ENCODE peak calls at places on chromosomes 4 and X, in six cellular contexts. N, E, V, B, S and D are unnamed samples.

GRCh38 chr4:109816894-109817293 is 1.3 kb downstream of the GAR1 start:
- DNase-seq in N (no peak), E (no peak), V (no peak), B (no peak), S (no peak), D (no peak)

GRCh38 chrX:40962793-40963407 is 122.3 kb upstream of the USP9X start:
- DNase-seq in N (no peak), E (no peak), V (no peak), B (no peak), S (no peak), D (no peak)

GRCh38 chrX:68146054-68146453 is 287.2 kb downstream of the OPHN1 start:
- DNase-seq in N (no peak), E (no peak), V (no peak), B (no peak), S (no peak), D (peak)

GRCh38 chr4:15668566-15669435 is 12.8 kb upstream of the FAM200B start:
- DNase-seq in N (no peak), E (no peak), V (no peak), B (no peak), S (no peak), D (no peak)

GRCh38 chr4:114673306-114673705 is 74.7 kb downstream of the UGT8 start:
- DNase-seq in N (no peak), E (no peak), V (no peak), B (no peak), S (no peak), D (no peak)

GRCh38 chr4:57632564-57632963 is 522.4 kb upstream of the IGFBP7 start:
- DNase-seq in N (no peak), E (no peak), V (no peak), B (no peak), S (no peak), D (no peak)

GRCh38 chr4:25710637-25711036 is 55.0 kb downstream of the SLC34A2 start:
- DNase-seq in N (no peak), E (no peak), V (no peak), B (no peak), S (no peak), D (peak)

GRCh38 chr4:173264245-173264959 is 69.8 kb downstream of the HMGB2 start:
- DNase-seq in N (peak), E (no peak), V (no peak), B (no peak), S (peak), D (no peak)

GRCh38 chr4:151325320-151326246 is at the start of gene SH3D19:
- DNase-seq in N (peak), E (peak), V (no peak), B (no peak), S (no peak), D (peak)

GRCh38 chrX:136694491-136695087 is 46.6 kb downstream of the CD40LG start:
- DNase-seq in N (peak), E (peak), V (no peak), B (no peak), S (no peak), D (peak)

GRCh38 chrX:151153086-151153485 is 23.3 kb upstream of the GPR50 start:
- DNase-seq in N (no peak), E (peak), V (no peak), B (no peak), S (no peak), D (peak)

GRCh38 chr4:46992338-46992737 is 1.0 kb downstream of the GABRA4 start:
- DNase-seq in N (no peak), E (no peak), V (no peak), B (no peak), S (no peak), D (no peak)